ENCODE peak calls at places on chromosomes 4 and X, in ten cellular contexts. A is brain microvascular endothelial cell, E is kidney epithelial cell, L is HCT116, T is left ventricle myocardium inferior, N is hepatocyte, P is ascending aorta, R is colonic mucosa, O is uterus, G is body of pancreas. H is an unnamed sample.
A peak's percentile ranks its signal among the peaks of the same experiment; 100 is the strongest.

GRCh38 chrX:9650091-9650490 is 115.6 kb downstream of the GPR143 start:
- DNase-seq in A (no peak), E (no peak), L (no peak), T (no peak), N (no peak), P (no peak), R (no peak), O (peak; percentile 52), G (no peak), H (no peak)

GRCh38 chr4:30836231-30836630 is 116.1 kb downstream of the PCDH7 start:
- DNase-seq in A (no peak), E (no peak), L (no peak), T (no peak), N (no peak), P (no peak), R (no peak), O (no peak), G (no peak), H (no peak)

GRCh38 chr4:146033149-146033548 is 94.5 kb upstream of the ZNF827 start:
- DNase-seq in A (no peak), E (peak; percentile 9), L (no peak), T (no peak), N (peak; percentile 72), P (no peak), R (peak; percentile 82), O (no peak), G (peak; percentile 62), H (peak; percentile 57)

GRCh38 chr4:109164011-109164410 is 138.4 kb downstream of the COL25A1 start:
- DNase-seq in A (peak; percentile 25), E (peak; percentile 9), L (no peak), T (no peak), N (peak; percentile 16), P (no peak), R (no peak), O (no peak), G (no peak), H (peak; percentile 6)

GRCh38 chrX:40897768-40898167 is 162.4 kb upstream of the MED14 start:
- DNase-seq in A (no peak), E (no peak), L (no peak), T (no peak), N (no peak), P (no peak), R (no peak), O (no peak), G (no peak), H (no peak)

GRCh38 chrX:6325437-6325836 is 96.8 kb upstream of the NLGN4X start:
- DNase-seq in A (no peak), E (no peak), L (no peak), T (no peak), N (peak; percentile 5), P (no peak), R (no peak), O (no peak), G (no peak), H (peak; percentile 0)

GRCh38 chrX:101160001-101160400 is 59.6 kb upstream of the DRP2 start:
- DNase-seq in A (no peak), E (no peak), L (no peak), T (no peak), N (no peak), P (no peak), R (no peak), O (no peak), G (no peak), H (no peak)

GRCh38 chr4:141473026-141473540 is 163.3 kb upstream of the IL15 start:
- DNase-seq in A (no peak), E (no peak), L (no peak), T (no peak), N (no peak), P (no peak), R (no peak), O (no peak), G (no peak), H (no peak)

GRCh38 chrX:19867411-19867732 is 20.0 kb downstream of the SH3KBP1 start:
- DNase-seq in A (no peak), E (no peak), L (no peak), T (no peak), N (no peak), P (no peak), R (no peak), O (no peak), G (no peak), H (no peak)

GRCh38 chr4:2712261-2712842 is 43.8 kb downstream of the TNIP2 start:
- DNase-seq in A (no peak), E (no peak), L (peak; percentile 22), T (no peak), N (no peak), P (no peak), R (no peak), O (no peak), G (no peak), H (no peak)

GRCh38 chr4:174120446-174121142 is 162.9 kb downstream of the FBXO8 start:
- DNase-seq in A (peak; percentile 67), E (peak; percentile 21), L (peak; percentile 66), T (peak; percentile 60), N (peak; percentile 72), P (peak; percentile 70), R (peak; percentile 42), O (peak; percentile 61), G (peak; percentile 54), H (peak; percentile 56)

GRCh38 chr4:83454626-83455025 is 997 bp downstream of the HELQ start:
- DNase-seq in A (peak; percentile 8), E (no peak), L (no peak), T (no peak), N (peak; percentile 24), P (no peak), R (no peak), O (no peak), G (no peak), H (no peak)

GRCh38 chr4:151675366-151676060 is 85.3 kb downstream of the GATB start:
- DNase-seq in A (no peak), E (no peak), L (no peak), T (no peak), N (no peak), P (no peak), R (no peak), O (no peak), G (no peak), H (peak; percentile 29)
- H3K4me3 ChIP-seq in A (no peak overlapping the region), E (no peak overlapping the region), L (no peak overlapping the region), T (peak overlapping the region; percentile 56), N (no peak overlapping the region), P (peak overlapping the region; percentile 60), R (no peak overlapping the region), O (no peak overlapping the region), G (no peak overlapping the region), H (no peak overlapping the region)

GRCh38 chr4:165335163-165335703 is 7.8 kb downstream of the MSMO1 start:
- DNase-seq in A (no peak), E (no peak), L (no peak), T (no peak), N (no peak), P (no peak), R (no peak), O (no peak), G (no peak), H (no peak)
- H3K36me3 ChIP-seq in A (peaks cover 31% of the 10 kb centered on the region), E (no peaks in the 10 kb centered on the region), L (peaks cover 19% of the 10 kb centered on the region), T (peaks cover 22% of the 10 kb centered on the region), N (no peaks in the 10 kb centered on the region), P (peaks cover 11% of the 10 kb centered on the region), R (peaks cover 6% of the 10 kb centered on the region), O (no peaks in the 10 kb centered on the region), G (no peaks in the 10 kb centered on the region), H (peaks cover 12% of the 10 kb centered on the region)

GRCh38 chr4:75644095-75644494 is 13.8 kb upstream of the CDKL2 start:
- DNase-seq in A (no peak), E (no peak), L (no peak), T (no peak), N (no peak), P (no peak), R (no peak), O (no peak), G (no peak), H (no peak)
- TF ChIP-seq CTCF in A (no peak), E (no peak), L (no peak), T (no peak), N (no peak), P (no peak), R (no peak), O (no peak), G (no peak), H (no peak)

GRCh38 chrX:103309860-103310591 is 764 bp downstream of the BEX2 start:
- DNase-seq in A (no peak), E (no peak), L (no peak), T (no peak), N (peak; percentile 3), P (no peak), R (no peak), O (no peak), G (no peak), H (no peak)

GRCh38 chrX:103311401-103311785 is 603 bp upstream of the BEX2 start:
- DNase-seq in A (no peak), E (no peak), L (no peak), T (no peak), N (no peak), P (no peak), R (no peak), O (no peak), G (no peak), H (no peak)

DNA sequence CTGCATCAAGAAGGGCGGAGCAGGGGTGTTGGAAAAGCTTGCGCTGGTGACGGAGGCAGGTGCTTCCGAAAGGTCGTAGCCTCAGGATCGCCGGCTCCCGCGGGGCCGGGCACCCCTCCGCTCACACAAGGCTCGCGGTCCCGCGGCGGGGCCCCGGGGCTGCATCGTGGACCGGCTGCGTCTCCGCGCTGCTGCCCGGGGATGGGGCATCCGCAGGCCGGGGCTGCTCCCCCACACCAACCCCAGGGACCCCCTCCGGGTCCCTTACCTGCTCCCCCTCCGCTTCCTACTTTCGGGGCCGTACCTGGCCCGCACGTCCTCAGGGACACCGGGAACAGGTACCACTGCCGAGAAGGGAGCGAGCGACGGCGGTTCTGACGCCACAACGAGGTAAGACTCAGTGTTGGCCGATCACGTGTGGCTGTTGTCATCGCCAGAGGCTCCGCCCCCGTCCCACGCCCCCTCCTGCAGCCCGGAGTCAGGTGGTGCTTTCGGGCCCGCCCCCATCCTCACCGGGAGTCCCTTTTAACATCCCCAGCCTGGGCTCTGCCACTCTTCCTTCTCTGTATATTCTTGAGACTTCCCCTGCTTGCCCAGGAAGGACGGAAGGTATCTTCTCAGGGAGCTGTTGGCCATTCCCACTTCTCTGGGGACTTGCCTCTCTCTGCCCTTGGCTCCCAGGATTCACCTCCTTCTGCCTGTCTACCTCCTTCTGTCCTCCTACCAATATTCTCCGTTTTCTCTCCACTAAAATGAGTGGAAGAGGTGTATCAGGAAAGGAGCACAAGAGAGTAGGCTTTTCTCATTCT is at the start of gene BEX2:
- DNase-seq in A (peak; percentile 31), E (peak; percentile 16), L (peak; percentile 40), T (peak; percentile 16), N (peak; percentile 90), P (peak; percentile 73), R (peak; percentile 83), O (peak; percentile 74), G (peak; percentile 91), H (peak; percentile 61)
- H3K4me3 ChIP-seq in A (peak within 1 kb of the TSS; percentile 52), E (peak within 1 kb of the TSS; percentile 67), L (peak within 1 kb of the TSS; percentile 71), T (peak within 1 kb of the TSS; percentile 63), N (peak within 1 kb of the TSS; percentile 58), P (peak within 1 kb of the TSS; percentile 62), R (peak within 1 kb of the TSS; percentile 54), O (peak within 1 kb of the TSS; percentile 24), G (peak within 1 kb of the TSS; percentile 43), H (peak within 1 kb of the TSS; percentile 66)

GRCh38 chr4:53432528-53433424 is 55.3 kb downstream of the FIP1L1 start:
- DNase-seq in A (no peak), E (no peak), L (no peak), T (no peak), N (no peak), P (no peak), R (no peak), O (no peak), G (no peak), H (no peak)
- H3K36me3 ChIP-seq in A (peaks cover 14% of the 10 kb centered on the region), E (no peaks in the 10 kb centered on the region), L (peaks cover 17% of the 10 kb centered on the region), T (peaks cover 59% of the 10 kb centered on the region), N (no peaks in the 10 kb centered on the region), P (peaks cover 29% of the 10 kb centered on the region), R (peaks cover 7% of the 10 kb centered on the region), O (no peaks in the 10 kb centered on the region), G (no peaks in the 10 kb centered on the region), H (peaks cover 2% of the 10 kb centered on the region)

GRCh38 chr4:126752702-126753101 is 880.1 kb upstream of the INTU start:
- DNase-seq in A (no peak), E (no peak), L (no peak), T (no peak), N (no peak), P (no peak), R (no peak), O (no peak), G (no peak), H (no peak)
- TF ChIP-seq CTCF in A (no peak), E (no peak), L (no peak), T (no peak), N (no peak), P (no peak), R (no peak), O (no peak), G (no peak), H (no peak)